ENCODE peak calls at places on chromosomes 1 and 21, in seven cellular contexts. W, N, A, E, J, S and D are unnamed samples.

GRCh38 chr1:199287632-199288031 is 648.8 kb downstream of the PTPRC start:
- DNase-seq in E (no peak), S (no peak), N (no peak), W (peak; percentile 18), A (no peak), J (no peak), D (no peak)

GRCh38 chr21:44888581-44889550 is 15.4 kb upstream of the PTTG1IP start:
- DNase-seq in S (no peak), N (no peak), J (no peak), W (no peak), E (no peak), A (no peak), D (no peak)

GRCh38 chr1:218957971-218958370 is 215.7 kb upstream of the LYPLAL1 start:
- DNase-seq in J (no peak), S (no peak), N (no peak), E (no peak), W (no peak), A (no peak), D (no peak)

GRCh38 chr1:2875677-2876531 is 74.4 kb upstream of the TTC34 start:
- DNase-seq in S (no peak), J (no peak), N (no peak), E (peak; percentile 32), A (no peak), W (no peak), D (no peak)

GRCh38 chr1:1680031-1680911 is 12.3 kb downstream of the SLC35E2B start:
- DNase-seq in E (no peak), N (no peak), A (no peak), J (no peak), S (peak; percentile 58), W (no peak), D (no peak)

GRCh38 chr21:32315511-32316362 is 17.1 kb downstream of the MRAP start:
- DNase-seq in S (no peak), N (no peak), E (no peak), W (no peak), A (no peak), J (no peak), D (no peak)

GRCh38 chr1:236893626-236894545 is 98.8 kb downstream of the MTR start:
- DNase-seq in A (no peak), W (no peak), N (no peak), S (no peak), J (no peak), E (no peak), D (no peak)

GRCh38 chr1:8879348-8880067 is 1.0 kb upstream of the ENO1 start:
- DNase-seq in E (no peak), A (no peak), J (no peak), N (no peak), W (no peak), S (peak; percentile 81), D (no peak)

GRCh38 chr1:1022322-1023090 is 2.6 kb downstream of the AGRN start:
- DNase-seq in W (no peak), A (no peak), J (no peak), N (no peak), E (no peak), S (no peak), D (no peak)

GRCh38 chr1:211492511-211493132 is 660 bp upstream of the RD3 start:
- DNase-seq in J (no peak), W (no peak), A (no peak), E (no peak), S (peak; percentile 11), N (no peak), D (no peak)

GRCh38 chr21:37367758-37368535 is 1.4 kb downstream of the DYRK1A start:
- DNase-seq in S (peak; percentile 73), N (peak; percentile 38), W (peak; percentile 60), A (peak; percentile 70), J (no peak), E (peak; percentile 40), D (peak; percentile 42)

GRCh38 chr1:7960165-7960564 is 1.3 kb upstream of the PARK7 start:
- DNase-seq in S (no peak), E (no peak), A (no peak), J (no peak), W (peak; percentile 36), N (no peak), D (peak; percentile 32)

GRCh38 chr1:61082336-61083013 is at the start of gene NFIA:
- DNase-seq in W (peak; percentile 69), A (no peak), S (peak; percentile 81), N (peak; percentile 75), E (peak; percentile 69), J (peak; percentile 49), D (peak; percentile 89)

GRCh38 chr1:64537942-64538341 is 68.0 kb downstream of the CACHD1 start:
- DNase-seq in A (no peak), N (no peak), W (no peak), E (peak; percentile 24), J (no peak), S (no peak), D (no peak)

GRCh38 chr1:59290173-59290954 is 6.5 kb upstream of the FGGY start:
- DNase-seq in E (peak; percentile 65), J (peak; percentile 88), N (peak; percentile 52), A (no peak), W (peak; percentile 81), S (no peak), D (no peak)

DNA sequence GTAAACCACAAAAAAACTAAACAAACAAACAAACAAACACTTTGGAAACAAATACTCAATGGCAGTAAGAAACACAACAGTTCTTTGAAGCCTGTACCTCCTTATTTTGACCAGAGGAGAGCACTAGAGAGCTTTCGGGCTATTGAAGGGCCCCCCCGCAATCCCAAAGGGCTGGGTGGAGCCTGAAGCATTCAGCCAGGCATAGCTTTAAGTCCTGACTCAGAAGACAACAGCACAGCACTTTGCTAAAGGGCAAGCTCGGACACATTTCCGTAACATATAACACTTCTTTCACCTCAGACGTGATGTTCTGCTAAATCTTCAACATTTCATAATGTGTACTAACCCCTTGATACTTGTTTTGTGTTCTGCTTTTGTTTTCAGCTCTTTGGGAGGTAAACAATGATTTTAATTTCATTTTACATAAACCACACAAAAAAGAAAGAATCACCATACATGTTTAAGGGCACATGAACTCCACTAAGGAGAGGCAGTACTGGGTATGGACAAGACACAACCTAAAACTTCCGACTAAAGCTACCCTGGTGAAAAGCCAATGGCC is 9.7 kb upstream of the SHCBP1L start:
- DNase-seq in N (peak; percentile 81), J (peak; percentile 79), S (peak; percentile 94), A (peak; percentile 84), W (peak; percentile 86), E (peak; percentile 76), D (peak; percentile 95)
- TF ChIP-seq POLR2A in N (no peak), J (peak; percentile 44), S (no peak), A (no peak), W (no peak), E (peak; percentile 28), D (no peak)

GRCh38 chr1:174877208-174877673 is 122.5 kb upstream of the CACYBP start:
- DNase-seq in W (no peak), N (peak; percentile 22), S (no peak), A (no peak), J (no peak), E (peak; percentile 59), D (no peak)
- H3K4me3 ChIP-seq in W (no peak overlapping the region), N (no peak overlapping the region), S (no peak overlapping the region), A (no peak overlapping the region), J (no peak overlapping the region), E (peak overlapping the region; percentile 11), D (no peak overlapping the region)

GRCh38 chr1:176055398-176055797 is 151.7 kb downstream of the COP1 start:
- DNase-seq in S (no peak), A (no peak), J (no peak), E (no peak), W (no peak), N (no peak), D (no peak)

GRCh38 chr1:176058686-176059085 is 148.4 kb downstream of the COP1 start:
- DNase-seq in N (no peak), E (no peak), J (no peak), A (no peak), S (no peak), W (no peak), D (no peak)

GRCh38 chr1:176051402-176051801 is 155.7 kb downstream of the COP1 start:
- DNase-seq in E (no peak), S (no peak), A (no peak), J (no peak), N (no peak), W (no peak), D (no peak)

GRCh38 chr1:176051902-176052518 is 155.1 kb downstream of the COP1 start:
- DNase-seq in E (no peak), W (peak; percentile 3), N (no peak), S (no peak), A (no peak), J (no peak), D (no peak)

GRCh38 chr1:176056312-176056711 is 150.8 kb downstream of the COP1 start:
- DNase-seq in A (no peak), S (no peak), W (no peak), J (no peak), N (no peak), E (no peak), D (no peak)
- TF ChIP-seq POLR2A in A (no peak), S (no peak), W (no peak), J (no peak), N (no peak), E (no peak), D (no peak)

GRCh38 chr1:156642265-156643185 is 608 bp downstream of the BCAN start:
- DNase-seq in N (no peak), J (no peak), A (no peak), E (no peak), S (no peak), W (no peak), D (no peak)
- H3K4me3 ChIP-seq in N (peak overlapping the region; percentile 6), J (no peak overlapping the region), A (peak overlapping the region; percentile 46), E (no peak overlapping the region), S (peak overlapping the region; percentile 33), W (no peak overlapping the region), D (no peak overlapping the region)

GRCh38 chr1:12615916-12616708 is 1.9 kb downstream of the DHRS3 start:
- DNase-seq in A (peak; percentile 78), S (peak; percentile 88), N (peak; percentile 63), W (peak; percentile 28), E (peak; percentile 79), J (no peak), D (peak; percentile 94)

GRCh38 chr1:12617511-12617900 is 504 bp downstream of the DHRS3 start:
- DNase-seq in N (peak; percentile 46), A (no peak), E (peak; percentile 73), J (no peak), S (no peak), W (no peak), D (no peak)

GRCh38 chr1:12615166-12615915 is 2.7 kb downstream of the DHRS3 start:
- DNase-seq in N (no peak), E (no peak), A (no peak), W (peak; percentile 63), S (peak; percentile 68), J (no peak), D (no peak)

GRCh38 chr1:12617901-12618660 is at the start of gene DHRS3:
- DNase-seq in A (peak; percentile 87), W (peak; percentile 86), S (peak; percentile 92), J (peak; percentile 61), E (peak; percentile 83), N (peak; percentile 85), D (peak; percentile 81)

DNA sequence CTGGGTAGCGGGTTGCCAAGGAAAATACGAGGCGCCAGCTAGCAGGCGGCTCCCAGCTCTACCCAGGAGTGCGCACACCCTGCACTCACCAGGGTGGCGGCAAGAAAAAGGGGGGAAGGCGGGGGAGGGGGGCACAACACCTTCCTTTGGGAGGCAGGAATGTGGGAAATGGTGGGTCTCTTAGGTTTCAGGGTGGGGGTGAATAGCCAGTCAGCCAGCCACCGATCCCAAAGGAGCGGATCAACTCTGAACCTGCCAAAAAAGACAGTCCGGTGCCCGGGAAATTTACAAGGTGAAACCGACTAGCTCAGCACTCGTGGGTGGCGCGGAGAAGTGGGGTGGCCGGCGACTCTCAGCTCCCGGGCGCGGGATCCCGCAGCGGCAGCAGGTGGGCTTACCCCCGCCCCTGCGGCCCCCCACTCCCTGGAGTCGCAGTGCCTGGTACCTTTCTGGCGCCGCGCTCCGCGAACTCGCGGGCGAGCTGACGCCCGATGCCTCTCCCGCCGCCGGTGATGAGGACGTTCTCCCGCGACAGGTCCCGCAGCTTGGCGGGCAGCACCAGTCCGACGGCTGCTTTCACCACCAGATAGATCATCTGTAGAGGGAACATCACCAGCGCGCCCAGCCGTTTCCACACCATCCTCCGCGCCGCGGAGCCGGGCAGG is 1.2 kb downstream of the DHRS3 start:
- DNase-seq in A (no peak), N (peak; percentile 42), J (no peak), E (peak; percentile 54), W (peak; percentile 45), S (peak; percentile 81), D (no peak)
- TF ChIP-seq POLR2A in A (no peak), N (no peak), J (no peak), E (no peak), W (no peak), S (no peak), D (no peak)